ENCODE peak calls at places on chromosomes 2 and 18, in six cellular contexts. Z is K562, P is HepG2, B is GM12878, G is GM12891, N is H1. T is an unnamed sample.

GRCh38 chr2:46801731-46802664 is 113.6 kb downstream of the MCFD2 start:
- DNase-seq in N (no peak), Z (no peak), P (no peak), G (no peak), B (no peak), T (no peak)

GRCh38 chr2:54880428-54880827 is 157.0 kb downstream of the EML6 start:
- DNase-seq in Z (no peak), G (no peak), B (no peak), N (no peak), P (no peak), T (no peak)

GRCh38 chr2:151071906-151072305 is 189.8 kb downstream of the RBM43 start:
- DNase-seq in G (no peak), Z (no peak), N (no peak), P (no peak), B (no peak), T (no peak)

GRCh38 chr18:79136742-79137141 is 67.5 kb downstream of the ATP9B start:
- DNase-seq in G (no peak), B (no peak), P (no peak), Z (peak; percentile 25), N (no peak), T (no peak)

GRCh38 chr2:86225581-86225980 is 26.3 kb downstream of the MRPL35 start:
- DNase-seq in P (no peak), N (no peak), Z (no peak), G (peak; percentile 49), B (peak; percentile 57), T (peak; percentile 57)

GRCh38 chr18:31942301-31942998 is 478 bp downstream of the TRAPPC8 start:
- DNase-seq in G (peak; percentile 52), Z (peak; percentile 76), P (no peak), N (no peak), B (no peak), T (peak; percentile 49)

GRCh38 chr2:220891405-220891804 is 680.7 kb downstream of the EPHA4 start:
- DNase-seq in G (no peak), B (no peak), P (no peak), Z (no peak), N (no peak), T (no peak)

GRCh38 chr2:146701183-146701582 is 1143.6 kb upstream of the ACVR2A start:
- DNase-seq in P (no peak), G (no peak), N (peak; percentile 84), B (no peak), Z (peak; percentile 9), T (no peak)

GRCh38 chr2:98205901-98206300 is 118.9 kb downstream of the VWA3B start:
- DNase-seq in B (no peak), P (no peak), Z (no peak), G (no peak), N (no peak), T (no peak)

GRCh38 chr18:5601188-5601624 is 57.4 kb upstream of the EPB41L3 start:
- DNase-seq in Z (no peak), P (peak; percentile 1), G (no peak), B (no peak), N (no peak), T (no peak)

GRCh38 chr2:232611559-232612218 is 21.7 kb upstream of the EFHD1 start:
- DNase-seq in G (peak; percentile 52), P (peak; percentile 61), N (peak; percentile 96), Z (peak; percentile 69), B (no peak), T (peak; percentile 52)

GRCh38 chr2:217387776-217388381 is 528.0 kb upstream of the TNP1 start:
- DNase-seq in P (peak; percentile 41), B (no peak), N (no peak), G (no peak), Z (no peak), T (no peak)

GRCh38 chr2:238160206-238161129 is 1.7 kb downstream of the ERFE start:
- DNase-seq in G (no peak), P (peak; percentile 31), Z (peak; percentile 51), B (no peak), N (peak; percentile 74), T (no peak)

GRCh38 chr2:121530210-121530562 is 494 bp upstream of the RNU4ATAC start:
- DNase-seq in B (peak; percentile 52), N (peak; percentile 88), G (peak; percentile 65), Z (peak; percentile 81), P (peak; percentile 87), T (peak; percentile 53)

GRCh38 chr2:182784777-182785176 is 68.7 kb downstream of the DNAJC10 start:
- DNase-seq in G (no peak), P (peak; percentile 52), Z (peak; percentile 34), N (no peak), B (no peak), T (no peak)

GRCh38 chr2:842151-842792 is 108.4 kb upstream of the SNTG2 start:
- DNase-seq in P (no peak), Z (no peak), B (no peak), G (no peak), N (peak; percentile 39), T (no peak)

GRCh38 chr18:65352183-65352582 is 398.6 kb upstream of the CDH7 start:
- DNase-seq in N (no peak), B (no peak), Z (no peak), P (no peak), G (no peak), T (no peak)

GRCh38 chr2:224359569-224359968 is 42.3 kb downstream of the FAM124B start:
- DNase-seq in B (no peak), Z (peak; percentile 37), G (no peak), N (peak; percentile 65), P (peak; percentile 16), T (no peak)
- TF ChIP-seq TAF1 in B (no peak), Z (no peak), G (no peak), N (no peak), P (no peak), T (no peak)

GRCh38 chr2:241540766-241541561 is 17.6 kb upstream of the BOK start:
- DNase-seq in N (peak; percentile 99), G (peak; percentile 84), B (no peak), Z (peak; percentile 87), P (no peak), T (peak; percentile 62)
- TF ChIP-seq POLR2A in N (peak; percentile 52), G (no peak), B (no peak), Z (peak; percentile 55), P (no peak), T (no peak)

DNA sequence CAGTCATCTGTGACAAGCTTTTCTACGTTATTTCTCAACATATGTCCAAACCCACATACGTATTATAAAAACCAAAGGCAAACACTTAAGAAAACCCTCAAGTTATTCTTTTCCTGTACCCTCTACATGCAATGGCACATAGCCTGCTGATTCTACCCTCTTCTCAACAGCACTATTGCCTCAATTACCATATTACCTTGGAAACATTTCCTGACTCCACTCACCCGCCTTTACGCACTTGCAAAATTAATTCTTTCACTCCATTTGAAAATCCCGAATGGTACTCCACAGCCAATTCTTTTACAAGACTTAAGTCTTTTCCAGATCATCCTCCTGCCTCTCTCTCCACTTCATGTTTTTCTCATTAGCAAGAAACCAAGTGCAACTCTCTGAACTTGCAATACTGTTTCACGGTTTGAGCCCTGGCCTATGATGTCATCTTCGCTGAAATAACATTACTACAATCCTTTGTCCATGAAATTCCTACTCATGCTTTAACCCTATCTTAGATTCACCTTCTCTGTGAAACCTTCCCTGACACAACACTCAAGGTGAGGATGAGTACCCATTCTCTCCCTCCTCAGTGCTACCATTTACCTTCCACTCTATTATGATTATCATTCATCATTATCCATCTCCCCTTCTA is 29.0 kb downstream of the SESTD1 start:
- DNase-seq in G (no peak), N (no peak), Z (no peak), P (peak; percentile 44), B (no peak), T (no peak)
- TF ChIP-seq TAF1 in G (no peak), N (no peak), Z (no peak), P (no peak), B (no peak), T (no peak)

GRCh38 chr2:136129601-136130000 is 11.7 kb upstream of the CXCR4 start:
- DNase-seq in B (no peak), G (no peak), P (no peak), N (no peak), Z (no peak), T (no peak)
- TF ChIP-seq POLR2A in B (no peak), G (no peak), P (no peak), N (no peak), Z (no peak), T (no peak)

T was measured in GM12892.